ENCODE peak calls at places on chromosomes 6 and 20, in five cellular contexts. M is DMS79; W is body of pancreas; L is activated CD8-positive, alpha-beta T cell treated with anti-CD3 and anti-CD28 coated beads, Interleukin-2, amount 10 ng/mL, durations not matched to agents 7 days and 5 days; T is Calu3. E is an unnamed sample.

GRCh38 chr6:1854296-1854695 is 244.6 kb downstream of the FOXC1 start:
- DNase-seq in W (no peak), M (no peak), T (no peak), L (no peak), E (no peak)

GRCh38 chr6:6803180-6803978 is 214.9 kb downstream of the LY86 start:
- DNase-seq in W (no peak), M (no peak), L (no peak), T (peak), E (peak)

GRCh38 chr6:137155830-137156229 is 17.6 kb downstream of the IL22RA2 start:
- DNase-seq in L (peak), M (peak), T (no peak), W (no peak), E (peak)

GRCh38 chr20:50260480-50261221 is 70.0 kb downstream of the CEBPB start:
- DNase-seq in T (no peak), L (peak), M (no peak), W (no peak), E (no peak)

GRCh38 chr6:157962601-157963084 is 19.0 kb upstream of the SYNJ2 start:
- DNase-seq in L (peak), M (no peak), T (no peak), W (no peak), E (peak)

GRCh38 chr6:49454787-49455709 is 8.0 kb downstream of the MMUT start:
- DNase-seq in L (no peak), T (no peak), W (no peak), M (no peak), E (no peak)

GRCh38 chr6:30556714-30556963 is 350 bp upstream of the GNL1 start:
- DNase-seq in W (peak), L (peak), M (no peak), T (peak), E (peak)

GRCh38 chr20:37407573-37408002 is 61.6 kb downstream of the SRC start:
- DNase-seq in M (no peak), W (no peak), L (no peak), T (no peak), E (no peak)

GRCh38 chr6:158697798-158698197 is 47.9 kb downstream of the SYTL3 start:
- DNase-seq in L (no peak), T (no peak), M (no peak), W (no peak), E (no peak)

GRCh38 chr6:45478235-45478634 is 100.5 kb upstream of the SUPT3H start:
- DNase-seq in M (no peak), W (no peak), T (no peak), L (no peak), E (peak)

GRCh38 chr6:4616311-4616710 is 159.9 kb upstream of the CDYL start:
- DNase-seq in T (no peak), W (no peak), M (no peak), L (no peak), E (no peak)

GRCh38 chr6:6843057-6843627 is 254.6 kb downstream of the LY86 start:
- DNase-seq in M (no peak), L (no peak), T (no peak), W (no peak), E (peak)

GRCh38 chr6:43215066-43215465 is 14.2 kb downstream of the DNPH1 start:
- DNase-seq in W (no peak), M (no peak), L (no peak), T (no peak), E (no peak)

GRCh38 chr6:2937627-2938003 is 33.8 kb downstream of the SERPINB6 start:
- DNase-seq in L (no peak), T (no peak), W (no peak), M (no peak), E (no peak)

GRCh38 chr6:31718294-31718693 is 3.1 kb downstream of the LY6G6D start:
- DNase-seq in L (no peak), W (no peak), T (peak), M (peak), E (peak)

GRCh38 chr6:111715321-111715720 is 109.6 kb upstream of the TRAF3IP2 start:
- DNase-seq in L (peak), M (no peak), T (no peak), W (no peak), E (no peak)

GRCh38 chr6:28923318-28924102 is at the start of gene TRIM27:
- DNase-seq in T (peak), L (peak), W (peak), M (peak), E (peak)

GRCh38 chr20:48722002-48722731 is 105.6 kb downstream of the PREX1 start:
- DNase-seq in L (no peak), W (no peak), T (no peak), M (no peak), E (no peak)

GRCh38 chr6:123808556-123808955 is 4.9 kb downstream of the NKAIN2 start:
- DNase-seq in M (peak), W (no peak), T (no peak), L (no peak), E (no peak)

GRCh38 chr6:30894381-30894780 is 10.1 kb downstream of the DDR1 start:
- DNase-seq in W (no peak), T (no peak), M (no peak), L (no peak), E (no peak)

E was measured in mammary epithelial cell.